ENCODE peak calls at places on chromosomes 11 and 22, in eight cellular contexts. X, W, J, K, F, H, A and N are unnamed samples.
A peak's percentile ranks its signal among the peaks of the same experiment; 100 is the strongest.

GRCh38 chr11:12086271-12087074 is 23.9 kb upstream of the MICAL2 start:
- DNase-seq in J (peak; percentile 71), F (peak; percentile 58), K (peak; percentile 89), H (no peak), W (peak; percentile 92), A (no peak), X (no peak), N (no peak)

GRCh38 chr22:35352214-35353111 is 28.4 kb upstream of the HMOX1 start:
- DNase-seq in X (peak; percentile 61), J (peak; percentile 45), A (peak; percentile 49), K (peak; percentile 30), F (no peak), W (no peak), H (peak; percentile 21), N (peak; percentile 99)

GRCh38 chr11:130561441-130561881 is 113.0 kb downstream of the ADAMTS15 start:
- DNase-seq in F (no peak), J (no peak), H (no peak), X (no peak), K (no peak), W (no peak), A (no peak), N (no peak)

GRCh38 chr11:116990811-116991210 is 107.4 kb downstream of the SIK3 start:
- DNase-seq in F (no peak), W (no peak), X (no peak), A (no peak), H (no peak), K (no peak), J (no peak), N (no peak)

GRCh38 chr22:47586946-47587345 is 824.5 kb downstream of the TBC1D22A start:
- DNase-seq in J (no peak), W (no peak), H (no peak), F (no peak), A (no peak), K (no peak), X (peak; percentile 12), N (no peak)

GRCh38 chr11:10938650-10939387 is 81.0 kb upstream of the ZBED5 start:
- DNase-seq in H (no peak), F (no peak), X (no peak), J (no peak), K (no peak), A (no peak), W (no peak), N (no peak)

GRCh38 chr22:17869285-17870096 is 95.2 kb upstream of the BID start:
- DNase-seq in K (no peak), F (no peak), J (no peak), W (no peak), H (no peak), A (no peak), X (no peak), N (no peak)

GRCh38 chr11:44760917-44761545 is 34.3 kb downstream of the TSPAN18 start:
- DNase-seq in J (peak; percentile 43), A (no peak), X (peak; percentile 34), F (peak; percentile 93), W (no peak), H (no peak), K (peak; percentile 71), N (no peak)

GRCh38 chr11:126978911-126979310 is 21.7 kb downstream of the KIRREL3 start:
- DNase-seq in X (no peak), F (no peak), A (no peak), H (no peak), K (no peak), J (no peak), W (no peak), N (no peak)

GRCh38 chr11:92383430-92383829 is 158.8 kb downstream of the FAT3 start:
- DNase-seq in A (no peak), J (no peak), W (peak; percentile 46), H (no peak), X (no peak), F (no peak), K (no peak), N (no peak)

GRCh38 chr11:24935059-24935458 is 438.2 kb downstream of the LUZP2 start:
- DNase-seq in F (no peak), H (no peak), A (no peak), J (no peak), W (no peak), X (no peak), K (no peak), N (no peak)

GRCh38 chr11:2580444-2581050 is 119.2 kb downstream of the KCNQ1OT1 start:
- DNase-seq in A (no peak), W (no peak), X (peak; percentile 37), H (no peak), K (no peak), J (peak; percentile 0), F (no peak), N (peak; percentile 37)

GRCh38 chr11:13174090-13174489 is 103.5 kb upstream of the BMAL1 start:
- DNase-seq in X (no peak), H (no peak), F (no peak), A (no peak), W (no peak), J (no peak), K (no peak), N (no peak)

GRCh38 chr11:72235351-72236057 is 8.5 kb downstream of the PHOX2A start:
- DNase-seq in A (no peak), W (no peak), K (no peak), H (no peak), F (no peak), X (peak; percentile 42), J (no peak), N (no peak)

GRCh38 chr11:16897460-16898061 is 116.7 kb downstream of the PLEKHA7 start:
- DNase-seq in J (no peak), X (no peak), W (no peak), H (no peak), A (no peak), K (no peak), F (peak; percentile 87), N (no peak)

GRCh38 chr22:31577711-31578110 is 81.4 kb downstream of the SFI1 start:
- DNase-seq in A (no peak), X (no peak), J (no peak), H (no peak), F (no peak), W (no peak), K (no peak), N (no peak)

GRCh38 chr22:43090130-43090789 is 1.1 kb upstream of the TTLL1 start:
- DNase-seq in W (peak; percentile 89), K (peak; percentile 82), X (peak; percentile 63), J (peak; percentile 60), H (no peak), F (peak; percentile 93), A (peak; percentile 18), N (peak; percentile 58)
- TF ChIP-seq CTCF in W (peak; percentile 58), K (peak; percentile 71), X (peak; percentile 39), J (peak; percentile 12), H (peak; percentile 55), F (peak; percentile 68), A (peak; percentile 16), N (peak; percentile 35)

GRCh38 chr11:134275534-134276395 is at the start of gene GLB1L3:
- DNase-seq in K (peak; percentile 21), F (peak; percentile 65), A (peak; percentile 68), X (no peak), J (no peak), H (peak; percentile 33), W (no peak), N (no peak)
- TF ChIP-seq CTCF in K (peak; percentile 9), F (peak; percentile 51), A (peak; percentile 40), X (peak; percentile 12), J (peak; percentile 23), H (peak; percentile 49), W (peak; percentile 25), N (peak; percentile 43)

GRCh38 chr11:64245401-64245796 is 1.3 kb downstream of the PPP1R14B start:
- DNase-seq in A (no peak), H (no peak), F (no peak), K (no peak), W (no peak), X (peak; percentile 72), J (peak; percentile 66), N (no peak)

GRCh38 chr11:64248578-64248977 is 1.8 kb upstream of the PPP1R14B start:
- DNase-seq in H (no peak), F (no peak), X (no peak), K (no peak), W (no peak), J (no peak), A (no peak), N (no peak)

GRCh38 chr11:64247729-64248531 is 1.2 kb upstream of the PPP1R14B start:
- DNase-seq in J (no peak), F (peak; percentile 49), X (no peak), H (no peak), K (no peak), W (no peak), A (no peak), N (no peak)

GRCh38 chr11:64245797-64246623 is 733 bp downstream of the PPP1R14B start:
- DNase-seq in F (peak; percentile 84), W (no peak), J (peak; percentile 95), H (no peak), A (no peak), K (peak; percentile 88), X (peak; percentile 69), N (peak; percentile 88)

DNA sequence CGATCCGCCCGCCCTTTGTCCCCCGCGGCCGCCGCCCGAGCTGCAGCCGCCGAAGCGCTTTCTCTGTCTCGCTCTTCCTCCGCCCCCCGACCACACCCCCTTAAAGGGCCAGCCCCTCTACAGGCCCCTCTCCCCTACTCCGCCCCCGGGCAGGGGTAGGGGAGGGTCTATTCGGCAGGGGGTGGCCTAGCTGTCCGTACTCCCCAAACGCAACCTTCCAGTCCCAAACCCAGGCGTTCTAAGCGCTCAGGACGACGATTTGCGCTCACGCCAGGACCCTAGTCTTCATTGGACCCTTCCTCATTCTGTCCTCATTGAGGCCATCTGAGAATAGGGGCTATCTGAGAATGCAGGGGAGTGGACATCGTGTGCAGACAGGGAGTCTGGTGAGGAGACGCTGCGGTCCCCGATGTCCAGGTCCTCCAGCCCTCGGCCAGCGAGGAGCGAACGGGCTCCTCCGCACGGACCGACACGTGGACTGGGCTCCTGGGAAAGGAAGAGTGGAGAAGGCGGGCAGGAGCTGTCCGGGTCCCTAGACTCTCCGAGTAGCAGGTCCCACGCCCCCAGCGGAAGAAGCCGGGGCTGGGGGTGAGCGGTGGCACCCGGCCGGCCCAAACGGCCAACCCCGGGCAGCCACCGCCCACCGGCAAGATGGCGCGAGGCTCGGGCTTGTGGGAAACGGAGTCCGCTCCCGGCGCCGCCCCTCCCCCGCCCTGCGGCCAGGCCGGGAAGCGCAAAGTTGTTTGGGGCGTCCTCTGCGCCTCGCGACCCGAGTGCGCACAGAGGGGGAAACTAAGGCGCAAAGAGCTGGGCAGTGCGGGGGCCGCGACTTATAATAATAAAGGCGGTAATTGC is at the start of gene PPP1R14B:
- DNase-seq in J (peak; percentile 95), F (peak; percentile 95), K (peak; percentile 84), X (peak; percentile 93), H (peak; percentile 86), A (peak; percentile 84), W (no peak), N (peak; percentile 80)
- TF ChIP-seq CTCF in J (no peak), F (no peak), K (no peak), X (no peak), H (peak; percentile 34), A (peak; percentile 8), W (no peak), N (no peak)

DNA sequence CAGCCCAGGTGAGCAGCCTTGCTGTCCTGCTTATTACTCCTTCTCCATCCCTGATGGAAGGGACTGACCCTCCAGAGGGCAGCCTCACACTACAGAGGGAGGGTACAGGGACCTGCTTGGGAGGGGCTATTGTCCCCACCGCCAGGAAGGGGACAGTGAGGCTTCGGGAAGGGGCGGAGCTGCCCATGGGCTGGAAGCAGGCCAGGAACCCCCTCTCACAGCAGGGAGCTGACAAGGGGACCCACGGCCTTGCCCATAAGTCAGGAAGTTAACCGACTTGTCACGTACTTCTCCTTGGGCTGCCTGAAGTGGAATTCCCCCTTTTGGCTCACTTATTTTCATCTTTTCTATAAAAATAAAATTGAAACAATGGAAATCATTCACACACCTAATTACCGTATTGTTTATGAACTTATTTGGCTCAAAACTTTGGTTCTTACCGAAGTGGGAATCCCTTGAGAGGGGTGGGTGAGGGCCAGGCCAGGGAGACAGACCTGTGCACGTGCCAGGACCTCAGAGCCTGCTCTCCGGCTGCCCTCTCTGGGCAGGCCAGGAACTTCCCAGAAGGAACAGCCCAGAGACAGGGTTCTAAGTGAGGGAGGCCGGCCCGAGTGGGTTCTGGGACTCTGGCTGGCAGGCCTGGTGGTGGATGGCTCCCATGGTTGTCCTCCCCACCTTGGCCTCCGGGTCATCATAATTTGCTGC is 5.8 kb downstream of the MGAT3 start:
- DNase-seq in X (peak; percentile 40), H (no peak), A (no peak), F (no peak), K (no peak), J (peak; percentile 23), W (no peak), N (no peak)
- TF ChIP-seq CTCF in X (no peak), H (no peak), A (no peak), F (no peak), K (no peak), J (no peak), W (no peak), N (no peak)